ENCODE peak calls at places on chromosomes 2 and 18, in ten cellular contexts. S is neuronal stem cell, P is PC-3, Q is kidney epithelial cell, Y is SK-N-SH, D is adipocyte, I is WERI-Rb-1, K is ovary, N is IMR-90, G is left lung. O is an unnamed sample. For H3K27me3, the result is how much of the 10 kb centered on the place peaks cover.

GRCh38 chr2:7418343-7418742 is 501.1 kb downstream of the RNF144A start:
- DNase-seq in S (no peak), P (peak), Q (no peak), Y (no peak), D (peak), I (no peak), K (no peak), N (no peak), G (no peak), O (no peak)

GRCh38 chr2:231110551-231110950 is 14.3 kb downstream of the HTR2B start:
- DNase-seq in S (no peak), P (peak), Q (no peak), Y (no peak), D (peak), I (no peak), K (no peak), N (peak), G (no peak), O (no peak)

GRCh38 chr2:120450196-120450820 is 104.4 kb downstream of the INHBB start:
- DNase-seq in S (no peak), P (peak), Q (no peak), Y (no peak), D (no peak), I (no peak), K (no peak), N (peak), G (no peak), O (no peak)

GRCh38 chr2:218298314-218298875 is 6.1 kb upstream of the TMBIM1 start:
- DNase-seq in S (no peak), P (no peak), Q (no peak), Y (no peak), D (no peak), I (no peak), K (no peak), N (no peak), G (no peak), O (no peak)

GRCh38 chr2:112996635-112997034 is 8.6 kb upstream of the IL36A start:
- DNase-seq in S (no peak), P (no peak), Q (no peak), Y (no peak), D (no peak), I (no peak), K (no peak), N (no peak), G (no peak), O (no peak)

GRCh38 chr2:84077504-84077903 is 381.6 kb downstream of the SUCLG1 start:
- DNase-seq in S (peak), P (peak), Q (no peak), Y (peak), D (peak), I (peak), K (no peak), N (no peak), G (no peak), O (no peak)

GRCh38 chr2:120934891-120935338 is 199.2 kb downstream of the GLI2 start:
- DNase-seq in S (no peak), P (peak), Q (peak), Y (no peak), D (peak), I (peak), K (no peak), N (peak), G (no peak), O (no peak)

GRCh38 chr2:133271105-133271504 is 297.2 kb downstream of the NCKAP5 start:
- DNase-seq in S (no peak), P (peak), Q (no peak), Y (no peak), D (no peak), I (no peak), K (no peak), N (peak), G (no peak), O (no peak)

GRCh38 chr18:34942975-34943374 is 98.2 kb upstream of the MAPRE2 start:
- DNase-seq in S (no peak), P (no peak), Q (no peak), Y (no peak), D (no peak), I (no peak), K (no peak), N (no peak), G (no peak), O (no peak)

GRCh38 chr2:2325538-2325937 is 5.5 kb downstream of the MYT1L start:
- DNase-seq in S (no peak), P (no peak), Q (no peak), Y (peak), D (no peak), I (no peak), K (no peak), N (no peak), G (no peak), O (peak)

GRCh38 chr2:200311139-200311538 is 4.6 kb downstream of the SPATS2L start:
- DNase-seq in S (no peak), P (peak), Q (no peak), Y (no peak), D (no peak), I (no peak), K (no peak), N (no peak), G (no peak), O (no peak)

GRCh38 chr2:204260162-204260877 is 285.0 kb upstream of the PARD3B start:
- DNase-seq in S (peak), P (peak), Q (peak), Y (peak), D (peak), I (peak), K (peak), N (peak), G (no peak), O (peak)

GRCh38 chr2:15730545-15731212 is 139.0 kb downstream of the DDX1 start:
- DNase-seq in S (no peak), P (peak), Q (peak), Y (peak), D (peak), I (no peak), K (peak), N (peak), G (peak), O (peak)

GRCh38 chr2:58204195-58204959 is 36.7 kb downstream of the FANCL start:
- DNase-seq in S (no peak), P (peak), Q (no peak), Y (no peak), D (no peak), I (no peak), K (no peak), N (peak), G (no peak), O (no peak)

GRCh38 chr2:127049927-127050802 is 56.8 kb downstream of the BIN1 start:
- DNase-seq in S (peak), P (peak), Q (no peak), Y (peak), D (peak), I (peak), K (peak), N (peak), G (peak), O (peak)

GRCh38 chr18:70046207-70046606 is 98.5 kb upstream of the CD226 start:
- DNase-seq in S (no peak), P (no peak), Q (no peak), Y (no peak), D (peak), I (no peak), K (no peak), N (no peak), G (no peak), O (no peak)

GRCh38 chr2:233404227-233404626 is 49.9 kb downstream of the DGKD start:
- DNase-seq in S (no peak), P (peak), Q (no peak), Y (no peak), D (peak), I (peak), K (no peak), N (peak), G (no peak), O (no peak)

GRCh38 chr2:41900299-41900698 is 147.5 kb upstream of the PKDCC start:
- DNase-seq in S (no peak), P (no peak), Q (no peak), Y (no peak), D (peak), I (no peak), K (no peak), N (peak), G (no peak), O (no peak)

GRCh38 chr2:33598472-33599174 is 476 bp downstream of the FAM98A start:
- DNase-seq in S (peak), P (peak), Q (no peak), Y (peak), D (peak), I (peak), K (no peak), N (peak), G (no peak), O (peak)

GRCh38 chr2:223501604-223502003 is 100.6 kb downstream of the SCG2 start:
- DNase-seq in S (no peak), P (peak), Q (peak), Y (no peak), D (no peak), I (no peak), K (no peak), N (no peak), G (no peak), O (no peak)

GRCh38 chr2:177076636-177077179 is 135.9 kb upstream of the HNRNPA3 start:
- DNase-seq in S (no peak), P (no peak), Q (no peak), Y (no peak), D (no peak), I (no peak), K (no peak), N (no peak), G (no peak), O (no peak)

GRCh38 chr18:10239138-10239537 is 215.3 kb upstream of the APCDD1 start:
- DNase-seq in S (no peak), P (no peak), Q (no peak), Y (no peak), D (peak), I (no peak), K (peak), N (peak), G (no peak), O (no peak)

GRCh38 chr18:65468881-65469280 is 281.9 kb upstream of the CDH7 start:
- DNase-seq in S (no peak), P (no peak), Q (no peak), Y (no peak), D (no peak), I (no peak), K (no peak), N (no peak), G (no peak), O (peak)

GRCh38 chr2:201116959-201117734 is 1.2 kb downstream of the CFLAR start:
- DNase-seq in S (no peak), P (peak), Q (no peak), Y (no peak), D (peak), I (no peak), K (no peak), N (peak), G (no peak), O (no peak)

GRCh38 chr2:224308267-224308911 is 93.5 kb downstream of the FAM124B start:
- DNase-seq in S (no peak), P (no peak), Q (no peak), Y (no peak), D (no peak), I (no peak), K (no peak), N (no peak), G (no peak), O (no peak)

GRCh38 chr2:233418052-233418760 is 63.9 kb downstream of the DGKD start:
- DNase-seq in S (no peak), P (peak), Q (no peak), Y (no peak), D (no peak), I (no peak), K (no peak), N (no peak), G (no peak), O (no peak)

GRCh38 chr2:216736326-216736725 is 41.0 kb upstream of the IGFBP5 start:
- DNase-seq in S (no peak), P (no peak), Q (no peak), Y (no peak), D (no peak), I (no peak), K (no peak), N (no peak), G (no peak), O (no peak)

GRCh38 chr2:73901143-73901542 is 8.3 kb downstream of the ACTG2 start:
- DNase-seq in S (no peak), P (no peak), Q (no peak), Y (no peak), D (no peak), I (no peak), K (no peak), N (no peak), G (no peak), O (no peak)

DNA sequence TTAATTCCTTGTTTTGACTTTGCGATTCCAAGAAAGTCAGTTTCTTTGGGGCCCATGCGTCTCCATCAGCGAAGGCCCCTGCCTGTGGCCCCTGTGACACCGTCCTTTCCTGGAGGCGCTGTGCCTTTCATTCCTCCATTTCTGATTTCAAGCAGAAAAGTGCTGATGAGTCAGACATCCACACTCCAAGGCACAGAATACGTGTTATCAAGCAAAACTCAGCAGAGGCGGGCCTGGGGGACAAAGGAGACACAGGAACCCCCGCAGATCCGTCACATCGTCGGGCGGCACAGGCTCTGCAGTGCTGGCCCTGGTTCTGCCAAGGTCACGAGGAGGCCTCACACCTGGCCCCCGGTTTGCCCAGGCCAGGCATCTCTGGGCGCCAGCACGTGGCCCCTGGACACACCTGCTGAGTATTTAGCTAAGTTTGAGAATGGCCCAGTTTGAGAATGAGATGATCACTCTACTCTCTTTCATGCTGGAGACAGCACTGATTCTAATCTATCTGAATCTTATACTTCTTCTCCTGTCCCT is 7.2 kb upstream of the SALL3 start:
- DNase-seq in S (no peak), P (no peak), Q (no peak), Y (no peak), D (no peak), I (no peak), K (no peak), N (no peak), G (peak), O (no peak)
- H3K27me3 ChIP-seq in S (half or more), P (half or more), Q (half or more), Y (half or more), D (half or more), I (under half), K (under half), N (under half), G (half or more), O (half or more)

GRCh38 chr18:78979682-78980278 is at the start of gene SALL3:
- DNase-seq in S (no peak), P (no peak), Q (no peak), Y (peak), D (no peak), I (peak), K (no peak), N (no peak), G (peak), O (no peak)

GRCh38 chr18:78978336-78979057 is 1.1 kb upstream of the SALL3 start:
- DNase-seq in S (no peak), P (no peak), Q (no peak), Y (no peak), D (no peak), I (no peak), K (no peak), N (no peak), G (peak), O (no peak)

GRCh38 chr18:78979058-78979680 is 449 bp upstream of the SALL3 start:
- DNase-seq in S (no peak), P (no peak), Q (no peak), Y (peak), D (no peak), I (peak), K (no peak), N (no peak), G (peak), O (no peak)

GRCh38 chr18:78976697-78977626 is 2.7 kb upstream of the SALL3 start:
- DNase-seq in S (no peak), P (no peak), Q (no peak), Y (no peak), D (peak), I (no peak), K (no peak), N (no peak), G (peak), O (no peak)

GRCh38 chr18:78977627-78978271 is 1.9 kb upstream of the SALL3 start:
- DNase-seq in S (no peak), P (no peak), Q (no peak), Y (no peak), D (no peak), I (no peak), K (no peak), N (no peak), G (peak), O (no peak)
- H3K27me3 ChIP-seq in S (half or more), P (half or more), Q (half or more), Y (half or more), D (half or more), I (under half), K (under half), N (half or more), G (half or more), O (half or more)

DNA sequence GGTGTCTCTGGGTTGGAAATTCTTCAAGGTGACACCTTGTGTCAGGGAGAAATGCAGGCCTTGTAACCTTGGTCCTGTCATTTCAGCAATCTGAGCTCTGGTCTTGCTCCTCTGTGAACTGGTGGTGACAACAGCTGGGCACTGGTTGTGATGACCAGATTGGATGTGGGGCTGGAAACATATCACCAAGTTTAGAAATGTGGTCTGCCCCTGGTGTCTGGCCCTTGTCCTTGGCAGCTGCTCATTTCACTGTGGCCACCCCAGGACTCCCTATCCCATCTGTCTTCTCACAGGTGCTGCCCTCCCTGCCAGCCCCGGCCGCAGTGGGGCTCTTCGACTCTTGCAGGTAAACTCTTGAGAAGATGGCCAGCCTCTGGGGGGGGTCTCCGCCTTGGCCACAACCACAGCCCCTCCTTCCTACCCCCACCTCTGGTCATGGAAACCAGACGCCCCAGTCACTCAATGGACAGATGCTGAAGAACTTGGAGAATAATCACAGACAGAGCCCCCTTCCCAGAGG is 20.7 kb downstream of the SIX3 start:
- DNase-seq in S (no peak), P (no peak), Q (no peak), Y (no peak), D (no peak), I (no peak), K (no peak), N (no peak), G (no peak), O (no peak)
- H3K27me3 ChIP-seq in S (under half), P (under half), Q (under half), Y (under half), D (under half), I (under half), K (under half), N (under half), G (half or more), O (under half)

GRCh38 chr2:104871566-104872033 is 17.7 kb downstream of the POU3F3 start:
- DNase-seq in S (no peak), P (no peak), Q (no peak), Y (no peak), D (no peak), I (no peak), K (no peak), N (no peak), G (no peak), O (no peak)
- H3K27me3 ChIP-seq in S (half or more), P (half or more), Q (under half), Y (under half), D (half or more), I (half or more), K (under half), N (half or more), G (half or more), O (under half)

GRCh38 chr2:191001032-191001431 is 12.9 kb downstream of the STAT1 start:
- DNase-seq in S (no peak), P (no peak), Q (no peak), Y (no peak), D (no peak), I (no peak), K (no peak), N (no peak), G (no peak), O (no peak)

GRCh38 chr2:191003405-191004309 is 10.3 kb downstream of the STAT1 start:
- DNase-seq in S (no peak), P (no peak), Q (no peak), Y (no peak), D (no peak), I (no peak), K (no peak), N (no peak), G (no peak), O (no peak)

GRCh38 chr2:190999949-191000665 is 13.9 kb downstream of the STAT1 start:
- DNase-seq in S (no peak), P (no peak), Q (no peak), Y (no peak), D (no peak), I (no peak), K (no peak), N (no peak), G (no peak), O (no peak)

GRCh38 chr2:190999058-190999457 is 14.9 kb downstream of the STAT1 start:
- DNase-seq in S (no peak), P (no peak), Q (no peak), Y (no peak), D (no peak), I (no peak), K (no peak), N (no peak), G (no peak), O (no peak)

GRCh38 chr2:191001624-191002023 is 12.3 kb downstream of the STAT1 start:
- DNase-seq in S (no peak), P (no peak), Q (no peak), Y (no peak), D (no peak), I (no peak), K (no peak), N (no peak), G (no peak), O (no peak)
- H3K27me3 ChIP-seq in S (under half), P (under half), Q (under half), Y (under half), D (under half), I (under half), K (under half), N (under half), G (under half), O (under half)